ENCODE peak calls at places on chromosomes 6 and 20, in eight cellular contexts. L is cardiac muscle cell, G is tibial nerve, Y is fibroblast of mammary gland, T is endodermal cell, V is upper lobe of right lung, W is astrocyte, U is heart right ventricle. F is an unnamed sample.

GRCh38 chr20:45358282-45359068 is 4.5 kb upstream of the SYS1 start:
- DNase-seq in L (no peak), W (peak; percentile 73), V (peak; percentile 88), G (peak; percentile 92), Y (peak; percentile 91), U (peak; percentile 60), T (peak; percentile 45), F (peak; percentile 93)

GRCh38 chr20:16293590-16293989 is 279.7 kb downstream of the KIF16B start:
- DNase-seq in V (no peak), W (no peak), L (no peak), U (no peak), G (no peak), Y (peak; percentile 71), T (no peak), F (no peak)

GRCh38 chr6:36755435-36756348 is 58.1 kb downstream of the RAB44 start:
- DNase-seq in V (no peak), W (peak; percentile 17), L (no peak), T (no peak), G (no peak), Y (peak; percentile 47), U (no peak), F (peak; percentile 70)

GRCh38 chr20:14688045-14688444 is 350.6 kb upstream of the FLRT3 start:
- DNase-seq in L (no peak), W (no peak), T (no peak), G (no peak), V (no peak), U (no peak), Y (no peak), F (no peak)

GRCh38 chr20:36754656-36755222 is 8.8 kb upstream of the NDRG3 start:
- DNase-seq in T (peak; percentile 86), V (no peak), L (peak; percentile 82), W (peak; percentile 48), G (peak; percentile 41), Y (peak; percentile 82), U (no peak), F (peak; percentile 85)

GRCh38 chr6:129648819-129649491 is 61.0 kb downstream of the ARHGAP18 start:
- DNase-seq in G (no peak), U (no peak), L (no peak), Y (no peak), T (no peak), W (no peak), V (no peak), F (no peak)

GRCh38 chr6:33974471-33974870 is 170.7 kb upstream of the MLN start:
- DNase-seq in Y (no peak), L (no peak), V (peak; percentile 9), G (no peak), T (peak; percentile 72), W (no peak), U (no peak), F (no peak)

GRCh38 chr6:108844632-108845031 is 3.6 kb upstream of the ARMC2 start:
- DNase-seq in W (no peak), L (no peak), Y (no peak), G (no peak), T (no peak), V (no peak), U (no peak), F (no peak)

GRCh38 chr20:41247523-41248370 is 69.8 kb downstream of the ZHX3 start:
- DNase-seq in G (no peak), L (no peak), U (no peak), W (no peak), T (no peak), Y (no peak), V (no peak), F (no peak)

GRCh38 chr6:34982424-34982852 is 93.4 kb downstream of the ANKS1A start:
- DNase-seq in L (no peak), W (peak; percentile 6), Y (peak; percentile 29), V (no peak), G (no peak), T (no peak), U (no peak), F (peak; percentile 43)
- TF ChIP-seq CTCF in L (peak; percentile 48), W (peak; percentile 47), Y (peak; percentile 28), V (no peak), G (no peak), T (peak; percentile 47), U (peak; percentile 22), F (peak; percentile 52)

GRCh38 chr6:5399391-5399790 is 138.1 kb downstream of the FARS2 start:
- DNase-seq in U (no peak), Y (no peak), T (no peak), W (no peak), V (no peak), G (no peak), L (no peak), F (no peak)

GRCh38 chr6:5398530-5398929 is 137.2 kb downstream of the FARS2 start:
- DNase-seq in W (peak; percentile 39), T (no peak), G (no peak), Y (peak; percentile 62), V (no peak), L (peak; percentile 49), U (no peak), F (peak; percentile 74)

GRCh38 chr6:5403619-5404018 is 142.3 kb downstream of the FARS2 start:
- DNase-seq in U (no peak), V (no peak), W (peak; percentile 27), L (no peak), Y (peak; percentile 37), G (no peak), T (no peak), F (no peak)

GRCh38 chr6:5403076-5403475 is 141.8 kb downstream of the FARS2 start:
- DNase-seq in G (no peak), U (no peak), W (no peak), T (no peak), Y (no peak), V (no peak), L (no peak), F (no peak)

DNA sequence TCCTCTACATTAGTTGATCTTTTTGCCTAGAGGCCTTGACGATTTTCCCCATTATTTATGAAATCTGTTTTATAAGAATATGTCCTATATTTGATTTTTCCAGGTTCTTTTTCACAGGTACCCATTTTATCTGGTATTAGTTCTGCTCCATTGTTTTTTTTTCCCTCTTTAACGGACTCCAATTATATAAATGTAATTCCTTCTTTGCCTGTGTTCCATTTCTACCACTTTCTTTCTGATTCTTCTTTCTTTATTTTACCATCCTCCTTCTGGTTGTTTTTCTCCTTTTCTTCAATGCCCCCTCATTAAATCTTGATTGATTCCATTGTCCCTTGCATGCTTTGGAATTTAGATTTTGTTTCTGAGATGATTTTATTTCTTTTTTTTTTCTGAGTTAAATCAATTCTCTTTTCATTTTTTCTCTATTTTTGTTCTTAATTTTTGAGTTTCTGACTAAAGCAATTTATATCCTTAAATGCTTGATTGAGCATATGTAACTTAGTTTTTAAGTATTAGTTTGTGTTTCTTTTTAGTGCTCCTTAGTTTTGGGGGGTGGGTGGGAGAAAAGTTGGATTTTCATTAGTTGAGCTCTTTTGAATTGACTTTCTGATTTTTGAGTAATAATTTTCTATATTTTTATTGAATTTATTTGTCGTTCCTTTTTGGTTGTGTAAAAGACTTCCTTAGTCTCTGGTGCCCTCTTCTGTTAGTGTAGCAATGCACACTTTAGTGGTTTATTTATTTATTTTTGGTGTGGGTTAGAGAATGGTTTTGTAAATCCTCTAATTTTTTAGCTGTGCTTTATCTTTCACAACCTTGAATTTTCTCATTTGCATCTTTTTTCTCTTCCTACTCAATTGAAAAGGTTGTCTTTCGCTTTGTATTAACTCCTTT is 140.8 kb downstream of the FARS2 start:
- DNase-seq in Y (peak; percentile 46), W (no peak), V (no peak), U (no peak), G (no peak), T (no peak), L (peak; percentile 22), F (peak; percentile 64)
- TF ChIP-seq CTCF in Y (peak; percentile 64), W (peak; percentile 46), V (peak; percentile 40), U (peak; percentile 64), G (no peak), T (peak; percentile 76), L (peak; percentile 46), F (peak; percentile 65)

GRCh38 chr20:50745634-50746137 is 14.3 kb downstream of the PARD6B start:
- DNase-seq in U (no peak), W (no peak), L (no peak), Y (no peak), G (no peak), V (no peak), T (peak; percentile 2), F (no peak)

GRCh38 chr20:50743087-50743486 is 11.7 kb downstream of the PARD6B start:
- DNase-seq in W (no peak), U (no peak), T (peak; percentile 5), V (no peak), L (peak; percentile 44), Y (no peak), G (no peak), F (no peak)

GRCh38 chr20:50747275-50747674 is 15.9 kb downstream of the PARD6B start:
- DNase-seq in Y (no peak), V (no peak), T (no peak), L (no peak), G (no peak), W (no peak), U (no peak), F (no peak)

GRCh38 chr20:50744143-50744792 is 12.9 kb downstream of the PARD6B start:
- DNase-seq in T (peak; percentile 72), L (peak; percentile 83), U (peak; percentile 56), W (peak; percentile 78), V (no peak), G (peak; percentile 59), Y (peak; percentile 90), F (peak; percentile 91)

DNA sequence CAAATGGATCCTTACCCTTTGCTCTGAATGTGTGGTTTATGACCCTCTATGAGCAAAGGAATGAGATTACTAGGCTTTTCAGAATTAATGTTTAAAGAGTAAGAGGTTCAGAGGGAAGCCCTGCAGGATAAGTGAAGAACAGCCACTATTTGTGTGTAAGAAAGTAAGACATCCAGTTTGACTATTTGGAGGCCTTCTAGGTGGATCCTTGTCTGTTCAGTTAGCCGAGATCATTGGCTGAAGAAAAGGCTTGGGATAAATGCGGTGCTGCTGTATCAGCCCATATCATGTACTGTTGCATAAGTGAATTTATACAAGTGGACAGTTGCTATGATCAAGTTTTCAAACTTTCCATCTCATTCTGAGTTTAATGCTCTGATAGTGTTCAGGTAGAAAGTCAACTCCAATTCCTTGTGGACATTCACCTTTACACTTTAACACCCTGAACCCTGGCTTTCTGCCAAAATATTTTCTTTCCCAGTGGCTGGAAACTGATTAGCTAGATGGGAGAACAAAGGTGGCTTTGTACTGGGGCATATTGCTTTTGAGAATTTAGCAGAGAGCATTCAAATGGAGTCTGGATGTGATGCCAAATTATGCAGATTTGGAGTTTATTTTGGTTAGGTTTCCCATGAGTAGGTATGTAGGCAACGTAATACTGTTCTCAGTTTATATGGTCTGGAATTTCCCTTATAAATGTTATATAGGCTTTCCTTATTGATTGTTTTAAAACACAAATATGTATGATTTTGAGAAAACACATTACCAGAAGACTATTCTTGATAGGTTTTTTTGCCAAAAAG is 15.0 kb downstream of the PARD6B start:
- DNase-seq in W (peak; percentile 25), T (peak; percentile 17), Y (peak; percentile 36), V (no peak), U (no peak), G (no peak), L (peak; percentile 51), F (peak; percentile 35)
- TF ChIP-seq CTCF in W (no peak), T (peak; percentile 31), Y (no peak), V (no peak), U (no peak), G (no peak), L (no peak), F (no peak)

DNA sequence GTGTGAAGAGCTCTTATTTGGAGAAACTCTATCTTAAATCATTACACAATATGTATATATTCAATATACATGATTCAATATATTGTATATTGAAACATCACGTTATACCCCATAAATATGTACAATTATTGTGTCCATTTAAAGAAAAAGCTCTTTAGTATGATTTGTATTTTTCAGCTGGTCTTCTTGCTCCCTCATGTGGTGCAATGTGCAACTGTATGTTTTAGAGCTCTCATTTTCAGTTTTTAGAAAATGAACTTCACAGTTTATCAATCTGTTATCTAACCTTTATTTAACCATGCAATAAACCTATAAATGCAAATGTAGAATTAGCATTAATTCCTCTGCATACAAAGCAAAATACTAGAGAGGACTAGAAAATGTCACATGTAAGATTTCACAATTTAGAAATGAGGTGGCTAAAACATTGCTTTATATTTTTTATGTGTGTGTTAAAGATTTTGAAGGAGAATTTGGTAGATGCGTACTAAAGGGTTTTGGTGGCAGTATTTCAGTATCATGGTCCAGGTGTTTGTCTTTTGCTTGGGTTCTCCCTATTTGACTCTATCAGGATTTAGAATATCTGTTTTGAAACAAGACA is 167.1 kb downstream of the PHF3 start:
- DNase-seq in G (no peak), T (no peak), V (no peak), Y (peak; percentile 63), W (no peak), L (no peak), U (no peak), F (peak; percentile 65)
- TF ChIP-seq CTCF in G (peak; percentile 36), T (peak; percentile 79), V (peak; percentile 47), Y (peak; percentile 84), W (peak; percentile 67), L (peak; percentile 72), U (peak; percentile 44), F (peak; percentile 81)